ENCODE peak calls at places on chromosomes 1 and 21, in nine cellular contexts. N, I, E, K, U, C, Q, O and D are unnamed samples.

GRCh38 chr1:33060579-33061083 is 20.3 kb upstream of the AZIN2 start:
- DNase-seq in Q (peak; percentile 76), N (peak; percentile 61), K (peak; percentile 78), C (no peak), I (peak; percentile 81), U (no peak), O (peak; percentile 78), E (peak; percentile 83), D (no peak)

GRCh38 chr1:44807364-44808062 is 362 bp upstream of the DYNLT4 start:
- DNase-seq in O (peak; percentile 98), I (peak; percentile 97), N (peak; percentile 99), E (peak; percentile 100), C (peak; percentile 98), K (peak; percentile 100), U (peak; percentile 60), Q (peak; percentile 97), D (peak; percentile 54)

GRCh38 chr1:233704125-233704881 is 90.4 kb downstream of the KCNK1 start:
- DNase-seq in I (no peak), O (no peak), Q (peak; percentile 61), N (no peak), U (no peak), C (no peak), E (peak; percentile 0), K (peak; percentile 6), D (no peak)

GRCh38 chr1:920008-920407 is 3.7 kb upstream of the SAMD11 start:
- DNase-seq in U (no peak), E (no peak), Q (no peak), N (no peak), I (peak; percentile 44), O (no peak), K (no peak), C (peak; percentile 51), D (no peak)

GRCh38 chr1:84620720-84621313 is 46.6 kb upstream of the CTBS start:
- DNase-seq in C (peak; percentile 77), Q (peak; percentile 73), U (peak; percentile 94), K (peak; percentile 84), N (peak; percentile 84), E (peak; percentile 75), O (no peak), I (peak; percentile 87), D (peak; percentile 86)

GRCh38 chr1:16076871-16077250 is 3.4 kb upstream of the FAM131C start:
- DNase-seq in O (no peak), I (peak; percentile 59), N (no peak), K (no peak), E (no peak), U (peak; percentile 82), Q (peak; percentile 71), C (no peak), D (no peak)

GRCh38 chr1:231160851-231161710 is 777 bp upstream of the TRIM67 start:
- DNase-seq in E (no peak), Q (no peak), I (no peak), C (no peak), O (no peak), K (no peak), U (peak; percentile 55), N (no peak), D (no peak)

GRCh38 chr1:76950306-76950705 is 83.0 kb downstream of the ST6GALNAC5 start:
- DNase-seq in C (no peak), U (no peak), Q (peak; percentile 14), N (no peak), I (no peak), O (no peak), E (no peak), K (no peak), D (no peak)

GRCh38 chr1:7042322-7043231 is 257.3 kb downstream of the CAMTA1 start:
- DNase-seq in Q (peak; percentile 49), E (peak; percentile 46), N (no peak), I (no peak), C (no peak), K (peak; percentile 46), O (no peak), U (peak; percentile 59), D (no peak)

GRCh38 chr1:221100196-221100950 is 221.1 kb downstream of the HLX start:
- DNase-seq in U (no peak), Q (no peak), E (peak; percentile 72), C (no peak), O (no peak), N (no peak), K (peak; percentile 81), I (no peak), D (no peak)

GRCh38 chr1:214306270-214306669 is 25.3 kb downstream of the SMYD2 start:
- DNase-seq in C (no peak), E (no peak), O (no peak), K (no peak), I (no peak), U (no peak), Q (no peak), N (no peak), D (no peak)

GRCh38 chr1:109787845-109788605 is 24.3 kb upstream of the EPS8L3 start:
- DNase-seq in I (peak; percentile 42), U (peak; percentile 63), K (no peak), N (peak; percentile 44), O (no peak), C (no peak), E (no peak), Q (no peak), D (peak; percentile 69)

GRCh38 chr1:89672489-89673183 is 39.7 kb downstream of the LRRC8C start:
- DNase-seq in Q (peak; percentile 29), I (no peak), U (no peak), N (no peak), K (peak; percentile 20), O (no peak), E (peak; percentile 33), C (no peak), D (no peak)

GRCh38 chr1:66801176-66801575 is at the start of gene INSL5:
- DNase-seq in C (no peak), Q (no peak), O (no peak), I (no peak), E (no peak), U (no peak), N (no peak), K (no peak), D (no peak)

GRCh38 chr1:230516890-230517289 is 90.8 kb upstream of the PGBD5 start:
- DNase-seq in N (no peak), O (no peak), C (no peak), Q (no peak), E (no peak), I (no peak), K (no peak), U (no peak), D (no peak)

GRCh38 chr1:36096500-36097412 is 8.1 kb downstream of the ADPRS start:
- DNase-seq in Q (no peak), N (no peak), K (peak; percentile 9), O (no peak), I (no peak), E (no peak), U (peak; percentile 67), C (no peak), D (no peak)

GRCh38 chr1:221979461-221980032 is 237.7 kb upstream of the DUSP10 start:
- DNase-seq in O (no peak), U (no peak), E (no peak), C (no peak), Q (peak; percentile 28), N (no peak), K (no peak), I (no peak), D (no peak)

GRCh38 chr1:16971330-16972209 is 8.8 kb downstream of the MFAP2 start:
- DNase-seq in E (no peak), Q (no peak), K (no peak), I (no peak), U (no peak), N (no peak), O (no peak), C (no peak), D (no peak)

GRCh38 chr1:184615301-184615700 is 139.4 kb downstream of the EDEM3 start:
- DNase-seq in I (no peak), C (no peak), N (no peak), O (no peak), E (peak; percentile 79), U (no peak), K (peak; percentile 72), Q (no peak), D (no peak)

GRCh38 chr1:27400963-27401341 is 8.5 kb downstream of the GPR3 start:
- DNase-seq in E (no peak), N (no peak), C (no peak), I (no peak), U (no peak), Q (no peak), K (no peak), O (no peak), D (no peak)

GRCh38 chr1:27403065-27403726 is 10.8 kb downstream of the GPR3 start:
- DNase-seq in O (no peak), K (peak; percentile 56), C (peak; percentile 34), Q (peak; percentile 73), N (no peak), E (peak; percentile 53), U (peak; percentile 31), I (peak; percentile 91), D (peak; percentile 59)

GRCh38 chr1:27403931-27404330 is 11.5 kb downstream of the GPR3 start:
- DNase-seq in I (no peak), C (no peak), K (no peak), Q (no peak), U (no peak), N (no peak), E (no peak), O (no peak), D (no peak)

GRCh38 chr1:27400035-27400962 is 7.9 kb downstream of the GPR3 start:
- DNase-seq in Q (no peak), C (no peak), K (peak; percentile 46), I (no peak), O (no peak), E (no peak), U (peak; percentile 22), N (no peak), D (no peak)

GRCh38 chr1:27402349-27402754 is 9.9 kb downstream of the GPR3 start:
- DNase-seq in C (peak; percentile 83), O (no peak), Q (peak; percentile 74), N (peak; percentile 86), K (peak; percentile 77), I (peak; percentile 89), E (peak; percentile 75), U (peak; percentile 54), D (no peak)
- TF ChIP-seq CTCF in C (peak; percentile 65), O (peak; percentile 52), Q (peak; percentile 67), N (peak; percentile 69), K (peak; percentile 63), I (peak; percentile 56), E (peak; percentile 61), U (peak; percentile 47), D (no peak)

GRCh38 chr1:50836117-50836516 is 124.0 kb downstream of the FAF1 start:
- DNase-seq in N (no peak), C (no peak), E (no peak), O (no peak), K (no peak), I (no peak), U (no peak), Q (no peak), D (no peak)
- TF ChIP-seq CTCF in N (no peak), C (no peak), E (no peak), O (no peak), K (no peak), I (no peak), U (no peak), Q (no peak), D (no peak)

GRCh38 chr1:202074985-202075773 is 47.5 kb upstream of the GPR37L1 start:
- DNase-seq in U (no peak), O (no peak), E (no peak), K (no peak), C (peak; percentile 69), N (no peak), Q (no peak), I (no peak), D (no peak)
- TF ChIP-seq CTCF in U (no peak), O (no peak), E (no peak), K (no peak), C (no peak), N (no peak), Q (no peak), I (no peak), D (no peak)

GRCh38 chr21:43727571-43728466 is 8.9 kb downstream of the PDXK start:
- DNase-seq in E (no peak), K (peak; percentile 48), C (peak; percentile 48), I (peak; percentile 81), N (peak; percentile 81), O (no peak), Q (peak; percentile 36), U (no peak), D (no peak)
- TF ChIP-seq CTCF in E (no peak), K (peak; percentile 13), C (no peak), I (no peak), N (no peak), O (no peak), Q (peak; percentile 17), U (peak; percentile 34), D (no peak)